ENCODE peak calls at places on chromosomes 2 and 18, in nine cellular contexts. One of them, this sample, is unnamed.

GRCh38 chr2:101655941-101656422 is 41.5 kb upstream of the MAP4K4 start:
- DNase-seq in transverse colon: no peak
- DNase-seq in posterior vena cava: no peak
- DNase-seq in MM.1S: no peak
- DNase-seq in A549: no peak
- DNase-seq in T-helper 2 cell: no peak
- DNase-seq in mesendoderm: no peak
- DNase-seq in H1: no peak
- DNase-seq in colonic mucosa: no peak
- DNase-seq in this sample: no peak

GRCh38 chr2:23246992-23247683 is 137.8 kb upstream of the KLHL29 start:
- DNase-seq in transverse colon: no peak
- DNase-seq in posterior vena cava: no peak
- DNase-seq in MM.1S: no peak
- DNase-seq in A549: no peak
- DNase-seq in T-helper 2 cell: no peak
- DNase-seq in mesendoderm: no peak
- DNase-seq in H1: no peak
- DNase-seq in colonic mucosa: no peak
- DNase-seq in this sample: no peak

GRCh38 chr2:127568128-127568527 is 32.6 kb downstream of the MYO7B start:
- DNase-seq in transverse colon: no peak
- DNase-seq in posterior vena cava: peak; percentile 58
- DNase-seq in MM.1S: no peak
- DNase-seq in A549: no peak
- DNase-seq in T-helper 2 cell: no peak
- DNase-seq in mesendoderm: no peak
- DNase-seq in H1: no peak
- DNase-seq in colonic mucosa: no peak
- DNase-seq in this sample: peak; percentile 22

GRCh38 chr18:9506046-9506792 is 30.9 kb downstream of the RALBP1 start:
- DNase-seq in transverse colon: peak; percentile 31
- DNase-seq in posterior vena cava: no peak
- DNase-seq in MM.1S: peak; percentile 74
- DNase-seq in A549: no peak
- DNase-seq in T-helper 2 cell: no peak
- DNase-seq in mesendoderm: peak; percentile 45
- DNase-seq in H1: no peak
- DNase-seq in colonic mucosa: peak; percentile 25
- DNase-seq in this sample: no peak

GRCh38 chr2:207413376-207413907 is 116.3 kb upstream of the CREB1 start:
- DNase-seq in transverse colon: no peak
- DNase-seq in posterior vena cava: no peak
- DNase-seq in MM.1S: no peak
- DNase-seq in A549: no peak
- DNase-seq in T-helper 2 cell: no peak
- DNase-seq in mesendoderm: no peak
- DNase-seq in H1: no peak
- DNase-seq in colonic mucosa: no peak
- DNase-seq in this sample: no peak

GRCh38 chr2:241849616-241850543 is 8.8 kb downstream of the PDCD1 start:
- DNase-seq in transverse colon: no peak
- DNase-seq in posterior vena cava: peak; percentile 69
- DNase-seq in MM.1S: no peak
- DNase-seq in A549: no peak
- DNase-seq in T-helper 2 cell: no peak
- DNase-seq in mesendoderm: no peak
- DNase-seq in H1: peak; percentile 42
- DNase-seq in colonic mucosa: no peak
- DNase-seq in this sample: peak; percentile 62

GRCh38 chr2:829047-829446 is 121.6 kb upstream of the SNTG2 start:
- DNase-seq in transverse colon: no peak
- DNase-seq in posterior vena cava: no peak
- DNase-seq in MM.1S: no peak
- DNase-seq in A549: no peak
- DNase-seq in T-helper 2 cell: no peak
- DNase-seq in mesendoderm: no peak
- DNase-seq in H1: no peak
- DNase-seq in colonic mucosa: no peak
- DNase-seq in this sample: no peak

GRCh38 chr2:42922293-42922692 is 129.9 kb upstream of the HAAO start:
- DNase-seq in transverse colon: no peak
- DNase-seq in posterior vena cava: no peak
- DNase-seq in MM.1S: no peak
- DNase-seq in A549: no peak
- DNase-seq in T-helper 2 cell: no peak
- DNase-seq in mesendoderm: no peak
- DNase-seq in H1: no peak
- DNase-seq in colonic mucosa: no peak
- DNase-seq in this sample: no peak

GRCh38 chr2:208642125-208642779 is 235.7 kb downstream of the PTH2R start:
- DNase-seq in transverse colon: no peak
- DNase-seq in posterior vena cava: no peak
- DNase-seq in MM.1S: no peak
- DNase-seq in A549: no peak
- DNase-seq in T-helper 2 cell: no peak
- DNase-seq in mesendoderm: no peak
- DNase-seq in H1: no peak
- DNase-seq in colonic mucosa: no peak
- DNase-seq in this sample: no peak

GRCh38 chr2:43361286-43361685 is 134.9 kb upstream of the ZFP36L2 start:
- DNase-seq in transverse colon: no peak
- DNase-seq in posterior vena cava: no peak
- DNase-seq in MM.1S: no peak
- DNase-seq in A549: no peak
- DNase-seq in T-helper 2 cell: no peak
- DNase-seq in mesendoderm: no peak
- DNase-seq in H1: no peak
- DNase-seq in colonic mucosa: no peak
- DNase-seq in this sample: no peak

GRCh38 chr18:25650201-25650941 is 298.4 kb upstream of the ZNF521 start:
- DNase-seq in transverse colon: no peak
- DNase-seq in posterior vena cava: no peak
- DNase-seq in MM.1S: no peak
- DNase-seq in A549: no peak
- DNase-seq in T-helper 2 cell: no peak
- DNase-seq in mesendoderm: no peak
- DNase-seq in H1: no peak
- DNase-seq in colonic mucosa: no peak
- DNase-seq in this sample: no peak

GRCh38 chr2:161384864-161385263 is 31.2 kb upstream of the TBR1 start:
- DNase-seq in transverse colon: no peak
- DNase-seq in posterior vena cava: no peak
- DNase-seq in MM.1S: peak; percentile 70
- DNase-seq in A549: no peak
- DNase-seq in T-helper 2 cell: no peak
- DNase-seq in mesendoderm: no peak
- DNase-seq in H1: no peak
- DNase-seq in colonic mucosa: no peak
- DNase-seq in this sample: no peak

GRCh38 chr18:55137602-55138001 is 178.3 kb upstream of the CCDC68 start:
- DNase-seq in transverse colon: no peak
- DNase-seq in posterior vena cava: no peak
- DNase-seq in MM.1S: no peak
- DNase-seq in A549: no peak
- DNase-seq in T-helper 2 cell: no peak
- DNase-seq in mesendoderm: no peak
- DNase-seq in H1: no peak
- DNase-seq in colonic mucosa: no peak
- DNase-seq in this sample: no peak

GRCh38 chr2:11005032-11005431 is 93.3 kb downstream of the KCNF1 start:
- DNase-seq in transverse colon: no peak
- DNase-seq in posterior vena cava: peak; percentile 48
- DNase-seq in MM.1S: no peak
- DNase-seq in A549: no peak
- DNase-seq in T-helper 2 cell: no peak
- DNase-seq in mesendoderm: no peak
- DNase-seq in H1: no peak
- DNase-seq in colonic mucosa: no peak
- DNase-seq in this sample: peak; percentile 53

GRCh38 chr2:145909175-145909574 is 1389.3 kb upstream of the ZEB2 start:
- DNase-seq in transverse colon: no peak
- DNase-seq in posterior vena cava: no peak
- DNase-seq in MM.1S: no peak
- DNase-seq in A549: no peak
- DNase-seq in T-helper 2 cell: no peak
- DNase-seq in mesendoderm: no peak
- DNase-seq in H1: no peak
- DNase-seq in colonic mucosa: no peak
- DNase-seq in this sample: no peak

GRCh38 chr2:64654063-64654811 is 524 bp upstream of the SERTAD2 start:
- DNase-seq in transverse colon: peak; percentile 78
- DNase-seq in posterior vena cava: peak; percentile 95
- DNase-seq in MM.1S: peak; percentile 87
- DNase-seq in A549: peak; percentile 62
- DNase-seq in T-helper 2 cell: peak; percentile 44
- DNase-seq in mesendoderm: peak; percentile 97
- DNase-seq in H1: peak; percentile 83
- DNase-seq in colonic mucosa: peak; percentile 47
- DNase-seq in this sample: no peak

GRCh38 chr18:79964330-79965118 is at the start of gene HSBP1L1:
- DNase-seq in transverse colon: peak; percentile 84
- DNase-seq in posterior vena cava: peak; percentile 88
- DNase-seq in MM.1S: peak; percentile 61
- DNase-seq in A549: peak; percentile 57
- DNase-seq in T-helper 2 cell: peak; percentile 41
- DNase-seq in mesendoderm: peak; percentile 70
- DNase-seq in H1: peak; percentile 84
- DNase-seq in colonic mucosa: peak; percentile 77
- DNase-seq in this sample: peak; percentile 74

GRCh38 chr2:126482582-126483464 is 173.1 kb upstream of the GYPC start:
- DNase-seq in transverse colon: no peak
- DNase-seq in posterior vena cava: peak; percentile 65
- DNase-seq in MM.1S: peak; percentile 43
- DNase-seq in A549: no peak
- DNase-seq in T-helper 2 cell: no peak
- DNase-seq in mesendoderm: peak; percentile 74
- DNase-seq in H1: peak; percentile 48
- DNase-seq in colonic mucosa: no peak
- DNase-seq in this sample: no peak

GRCh38 chr18:46456691-46457090 is 200.3 kb downstream of the LOXHD1 start:
- DNase-seq in transverse colon: no peak
- DNase-seq in posterior vena cava: no peak
- DNase-seq in MM.1S: no peak
- DNase-seq in A549: no peak
- DNase-seq in T-helper 2 cell: no peak
- DNase-seq in mesendoderm: no peak
- DNase-seq in H1: no peak
- DNase-seq in colonic mucosa: no peak
- DNase-seq in this sample: no peak